ENCODE peak calls at places on chromosome 4, in ten cellular contexts. One of them, this sample, is unnamed.

GRCh38 chr4:7419961-7420660 is 14.6 kb downstream of the PSAPL1 start:
- DNase-seq in activated CD4-positive, alpha-beta T cell treated with anti-CD3 and anti-CD28 coated beads for 48 hours: no peak
- DNase-seq in DMS79 treated with DMSO at 0.1 percent for 48 hours: no peak
- DNase-seq in transverse colon: no peak
- DNase-seq in lung: no peak
- DNase-seq in T-helper 1 cell: no peak
- DNase-seq in AG10803: no peak
- DNase-seq in A549: no peak
- DNase-seq in DMS153: no peak
- DNase-seq in NCI-H2081: no peak
- DNase-seq in this sample: no peak

GRCh38 chr4:60128916-60129315 is 1071.2 kb upstream of the ADGRL3 start:
- DNase-seq in activated CD4-positive, alpha-beta T cell treated with anti-CD3 and anti-CD28 coated beads for 48 hours: no peak
- DNase-seq in DMS79 treated with DMSO at 0.1 percent for 48 hours: no peak
- DNase-seq in transverse colon: no peak
- DNase-seq in lung: no peak
- DNase-seq in T-helper 1 cell: no peak
- DNase-seq in AG10803: no peak
- DNase-seq in A549: no peak
- DNase-seq in DMS153: no peak
- DNase-seq in NCI-H2081: no peak
- DNase-seq in this sample: no peak

GRCh38 chr4:139977838-139978604 is 176.0 kb downstream of the MAML3 start:
- DNase-seq in activated CD4-positive, alpha-beta T cell treated with anti-CD3 and anti-CD28 coated beads for 48 hours: no peak
- DNase-seq in DMS79 treated with DMSO at 0.1 percent for 48 hours: peak; percentile 76
- DNase-seq in transverse colon: no peak
- DNase-seq in lung: peak; percentile 46
- DNase-seq in T-helper 1 cell: no peak
- DNase-seq in AG10803: no peak
- DNase-seq in A549: no peak
- DNase-seq in DMS153: no peak
- DNase-seq in NCI-H2081: no peak
- DNase-seq in this sample: no peak

GRCh38 chr4:95048296-95048695 is 290.5 kb downstream of the BMPR1B start:
- DNase-seq in activated CD4-positive, alpha-beta T cell treated with anti-CD3 and anti-CD28 coated beads for 48 hours: no peak
- DNase-seq in DMS79 treated with DMSO at 0.1 percent for 48 hours: no peak
- DNase-seq in transverse colon: no peak
- DNase-seq in lung: no peak
- DNase-seq in T-helper 1 cell: no peak
- DNase-seq in AG10803: peak; percentile 21
- DNase-seq in A549: no peak
- DNase-seq in DMS153: no peak
- DNase-seq in NCI-H2081: no peak
- DNase-seq in this sample: no peak

GRCh38 chr4:177308842-177309524 is 691 bp upstream of the NEIL3 start:
- DNase-seq in activated CD4-positive, alpha-beta T cell treated with anti-CD3 and anti-CD28 coated beads for 48 hours: peak; percentile 26
- DNase-seq in DMS79 treated with DMSO at 0.1 percent for 48 hours: no peak
- DNase-seq in transverse colon: no peak
- DNase-seq in lung: no peak
- DNase-seq in T-helper 1 cell: no peak
- DNase-seq in AG10803: no peak
- DNase-seq in A549: no peak
- DNase-seq in DMS153: no peak
- DNase-seq in NCI-H2081: no peak
- DNase-seq in this sample: no peak

GRCh38 chr4:95732061-95732460 is 107.8 kb upstream of the PDHA2 start:
- DNase-seq in activated CD4-positive, alpha-beta T cell treated with anti-CD3 and anti-CD28 coated beads for 48 hours: no peak
- DNase-seq in DMS79 treated with DMSO at 0.1 percent for 48 hours: no peak
- DNase-seq in transverse colon: no peak
- DNase-seq in lung: no peak
- DNase-seq in T-helper 1 cell: no peak
- DNase-seq in AG10803: no peak
- DNase-seq in A549: peak; percentile 39
- DNase-seq in DMS153: no peak
- DNase-seq in NCI-H2081: no peak
- DNase-seq in this sample: no peak

GRCh38 chr4:147059064-147059731 is 113.5 kb upstream of the TTC29 start:
- DNase-seq in activated CD4-positive, alpha-beta T cell treated with anti-CD3 and anti-CD28 coated beads for 48 hours: no peak
- DNase-seq in DMS79 treated with DMSO at 0.1 percent for 48 hours: no peak
- DNase-seq in transverse colon: no peak
- DNase-seq in lung: no peak
- DNase-seq in T-helper 1 cell: no peak
- DNase-seq in AG10803: no peak
- DNase-seq in A549: no peak
- DNase-seq in DMS153: no peak
- DNase-seq in NCI-H2081: no peak
- DNase-seq in this sample: no peak

GRCh38 chr4:72076562-72076961 is 44.8 kb downstream of the NPFFR2 start:
- DNase-seq in activated CD4-positive, alpha-beta T cell treated with anti-CD3 and anti-CD28 coated beads for 48 hours: no peak
- DNase-seq in DMS79 treated with DMSO at 0.1 percent for 48 hours: no peak
- DNase-seq in transverse colon: no peak
- DNase-seq in lung: no peak
- DNase-seq in T-helper 1 cell: no peak
- DNase-seq in AG10803: peak; percentile 1
- DNase-seq in A549: no peak
- DNase-seq in DMS153: no peak
- DNase-seq in NCI-H2081: no peak
- DNase-seq in this sample: no peak

GRCh38 chr4:11261066-11261850 is 167.4 kb downstream of the HS3ST1 start:
- DNase-seq in activated CD4-positive, alpha-beta T cell treated with anti-CD3 and anti-CD28 coated beads for 48 hours: no peak
- DNase-seq in DMS79 treated with DMSO at 0.1 percent for 48 hours: no peak
- DNase-seq in transverse colon: no peak
- DNase-seq in lung: no peak
- DNase-seq in T-helper 1 cell: no peak
- DNase-seq in AG10803: no peak
- DNase-seq in A549: no peak
- DNase-seq in DMS153: no peak
- DNase-seq in NCI-H2081: no peak
- DNase-seq in this sample: no peak

GRCh38 chr4:88937081-88937480 is 119.9 kb downstream of the FAM13A start:
- DNase-seq in activated CD4-positive, alpha-beta T cell treated with anti-CD3 and anti-CD28 coated beads for 48 hours: no peak
- DNase-seq in DMS79 treated with DMSO at 0.1 percent for 48 hours: no peak
- DNase-seq in transverse colon: no peak
- DNase-seq in lung: no peak
- DNase-seq in T-helper 1 cell: no peak
- DNase-seq in AG10803: no peak
- DNase-seq in A549: no peak
- DNase-seq in DMS153: no peak
- DNase-seq in NCI-H2081: no peak
- DNase-seq in this sample: no peak

GRCh38 chr4:104022871-104023270 is 303.1 kb upstream of the TACR3 start:
- DNase-seq in activated CD4-positive, alpha-beta T cell treated with anti-CD3 and anti-CD28 coated beads for 48 hours: no peak
- DNase-seq in DMS79 treated with DMSO at 0.1 percent for 48 hours: no peak
- DNase-seq in transverse colon: no peak
- DNase-seq in lung: no peak
- DNase-seq in T-helper 1 cell: no peak
- DNase-seq in AG10803: no peak
- DNase-seq in A549: no peak
- DNase-seq in DMS153: no peak
- DNase-seq in NCI-H2081: no peak
- DNase-seq in this sample: no peak

GRCh38 chr4:152257601-152258066 is 278.3 kb downstream of the FBXW7 start:
- DNase-seq in activated CD4-positive, alpha-beta T cell treated with anti-CD3 and anti-CD28 coated beads for 48 hours: no peak
- DNase-seq in DMS79 treated with DMSO at 0.1 percent for 48 hours: no peak
- DNase-seq in transverse colon: no peak
- DNase-seq in lung: no peak
- DNase-seq in T-helper 1 cell: no peak
- DNase-seq in AG10803: peak; percentile 70
- DNase-seq in A549: no peak
- DNase-seq in DMS153: peak; percentile 25
- DNase-seq in NCI-H2081: no peak
- DNase-seq in this sample: no peak

GRCh38 chr4:74942251-74942917 is 9.5 kb downstream of the PARM1 start:
- DNase-seq in activated CD4-positive, alpha-beta T cell treated with anti-CD3 and anti-CD28 coated beads for 48 hours: no peak
- DNase-seq in DMS79 treated with DMSO at 0.1 percent for 48 hours: no peak
- DNase-seq in transverse colon: no peak
- DNase-seq in lung: no peak
- DNase-seq in T-helper 1 cell: no peak
- DNase-seq in AG10803: no peak
- DNase-seq in A549: no peak
- DNase-seq in DMS153: no peak
- DNase-seq in NCI-H2081: no peak
- DNase-seq in this sample: no peak

GRCh38 chr4:23279377-23279988 is 586.7 kb downstream of the GBA3 start:
- DNase-seq in activated CD4-positive, alpha-beta T cell treated with anti-CD3 and anti-CD28 coated beads for 48 hours: no peak
- DNase-seq in DMS79 treated with DMSO at 0.1 percent for 48 hours: no peak
- DNase-seq in transverse colon: no peak
- DNase-seq in lung: no peak
- DNase-seq in T-helper 1 cell: no peak
- DNase-seq in AG10803: no peak
- DNase-seq in A549: no peak
- DNase-seq in DMS153: no peak
- DNase-seq in NCI-H2081: no peak
- DNase-seq in this sample: no peak

GRCh38 chr4:84597450-84597849 is 14.5 kb downstream of the CDS1 start:
- DNase-seq in activated CD4-positive, alpha-beta T cell treated with anti-CD3 and anti-CD28 coated beads for 48 hours: no peak
- DNase-seq in DMS79 treated with DMSO at 0.1 percent for 48 hours: no peak
- DNase-seq in transverse colon: no peak
- DNase-seq in lung: no peak
- DNase-seq in T-helper 1 cell: no peak
- DNase-seq in AG10803: no peak
- DNase-seq in A549: no peak
- DNase-seq in DMS153: no peak
- DNase-seq in NCI-H2081: no peak
- DNase-seq in this sample: no peak

GRCh38 chr4:187478292-187479205 is 517.0 kb upstream of the ZFP42 start:
- DNase-seq in activated CD4-positive, alpha-beta T cell treated with anti-CD3 and anti-CD28 coated beads for 48 hours: no peak
- DNase-seq in DMS79 treated with DMSO at 0.1 percent for 48 hours: no peak
- DNase-seq in transverse colon: no peak
- DNase-seq in lung: no peak
- DNase-seq in T-helper 1 cell: no peak
- DNase-seq in AG10803: peak; percentile 93
- DNase-seq in A549: peak; percentile 38
- DNase-seq in DMS153: no peak
- DNase-seq in NCI-H2081: no peak
- DNase-seq in this sample: no peak

GRCh38 chr4:89640620-89641366 is 196.2 kb downstream of the SNCA start:
- DNase-seq in activated CD4-positive, alpha-beta T cell treated with anti-CD3 and anti-CD28 coated beads for 48 hours: peak; percentile 12
- DNase-seq in DMS79 treated with DMSO at 0.1 percent for 48 hours: no peak
- DNase-seq in transverse colon: peak; percentile 43
- DNase-seq in lung: no peak
- DNase-seq in T-helper 1 cell: no peak
- DNase-seq in AG10803: peak; percentile 56
- DNase-seq in A549: peak; percentile 63
- DNase-seq in DMS153: no peak
- DNase-seq in NCI-H2081: no peak
- DNase-seq in this sample: no peak

GRCh38 chr4:786074-786741 is 39.7 kb downstream of the CPLX1 start:
- DNase-seq in activated CD4-positive, alpha-beta T cell treated with anti-CD3 and anti-CD28 coated beads for 48 hours: no peak
- DNase-seq in DMS79 treated with DMSO at 0.1 percent for 48 hours: no peak
- DNase-seq in transverse colon: no peak
- DNase-seq in lung: no peak
- DNase-seq in T-helper 1 cell: no peak
- DNase-seq in AG10803: no peak
- DNase-seq in A549: no peak
- DNase-seq in DMS153: no peak
- DNase-seq in NCI-H2081: no peak
- DNase-seq in this sample: no peak

GRCh38 chr4:23969635-23970034 is 79.8 kb upstream of the PPARGC1A start:
- DNase-seq in activated CD4-positive, alpha-beta T cell treated with anti-CD3 and anti-CD28 coated beads for 48 hours: no peak
- DNase-seq in DMS79 treated with DMSO at 0.1 percent for 48 hours: no peak
- DNase-seq in transverse colon: no peak
- DNase-seq in lung: no peak
- DNase-seq in T-helper 1 cell: no peak
- DNase-seq in AG10803: peak; percentile 6
- DNase-seq in A549: no peak
- DNase-seq in DMS153: no peak
- DNase-seq in NCI-H2081: no peak
- DNase-seq in this sample: no peak

GRCh38 chr4:159435561-159436023 is 332.7 kb downstream of the RAPGEF2 start:
- DNase-seq in activated CD4-positive, alpha-beta T cell treated with anti-CD3 and anti-CD28 coated beads for 48 hours: no peak
- DNase-seq in DMS79 treated with DMSO at 0.1 percent for 48 hours: no peak
- DNase-seq in transverse colon: no peak
- DNase-seq in lung: no peak
- DNase-seq in T-helper 1 cell: no peak
- DNase-seq in AG10803: no peak
- DNase-seq in A549: no peak
- DNase-seq in DMS153: no peak
- DNase-seq in NCI-H2081: no peak
- DNase-seq in this sample: no peak

GRCh38 chr4:2371765-2372487 is 46.5 kb downstream of the ZFYVE28 start:
- DNase-seq in activated CD4-positive, alpha-beta T cell treated with anti-CD3 and anti-CD28 coated beads for 48 hours: no peak
- DNase-seq in DMS79 treated with DMSO at 0.1 percent for 48 hours: no peak
- DNase-seq in transverse colon: no peak
- DNase-seq in lung: no peak
- DNase-seq in T-helper 1 cell: no peak
- DNase-seq in AG10803: no peak
- DNase-seq in A549: no peak
- DNase-seq in DMS153: no peak
- DNase-seq in NCI-H2081: no peak
- DNase-seq in this sample: no peak

GRCh38 chr4:159229164-159229563 is 126.3 kb downstream of the RAPGEF2 start:
- DNase-seq in activated CD4-positive, alpha-beta T cell treated with anti-CD3 and anti-CD28 coated beads for 48 hours: no peak
- DNase-seq in DMS79 treated with DMSO at 0.1 percent for 48 hours: no peak
- DNase-seq in transverse colon: no peak
- DNase-seq in lung: no peak
- DNase-seq in T-helper 1 cell: no peak
- DNase-seq in AG10803: peak; percentile 84
- DNase-seq in A549: peak; percentile 49
- DNase-seq in DMS153: no peak
- DNase-seq in NCI-H2081: no peak
- DNase-seq in this sample: no peak

GRCh38 chr4:102317459-102317858 is 27.8 kb downstream of the SLC39A8 start:
- DNase-seq in activated CD4-positive, alpha-beta T cell treated with anti-CD3 and anti-CD28 coated beads for 48 hours: no peak
- DNase-seq in DMS79 treated with DMSO at 0.1 percent for 48 hours: no peak
- DNase-seq in transverse colon: no peak
- DNase-seq in lung: no peak
- DNase-seq in T-helper 1 cell: no peak
- DNase-seq in AG10803: no peak
- DNase-seq in A549: no peak
- DNase-seq in DMS153: no peak
- DNase-seq in NCI-H2081: no peak
- DNase-seq in this sample: no peak

GRCh38 chr4:161696957-161697356 is 466.8 kb downstream of the FSTL5 start:
- DNase-seq in activated CD4-positive, alpha-beta T cell treated with anti-CD3 and anti-CD28 coated beads for 48 hours: no peak
- DNase-seq in DMS79 treated with DMSO at 0.1 percent for 48 hours: no peak
- DNase-seq in transverse colon: no peak
- DNase-seq in lung: no peak
- DNase-seq in T-helper 1 cell: no peak
- DNase-seq in AG10803: no peak
- DNase-seq in A549: peak; percentile 4
- DNase-seq in DMS153: no peak
- DNase-seq in NCI-H2081: no peak
- DNase-seq in this sample: no peak

GRCh38 chr4:2250003-2250763 is 8.3 kb upstream of the HAUS3 start:
- DNase-seq in activated CD4-positive, alpha-beta T cell treated with anti-CD3 and anti-CD28 coated beads for 48 hours: peak; percentile 1
- DNase-seq in DMS79 treated with DMSO at 0.1 percent for 48 hours: no peak
- DNase-seq in transverse colon: no peak
- DNase-seq in lung: peak; percentile 23
- DNase-seq in T-helper 1 cell: no peak
- DNase-seq in AG10803: no peak
- DNase-seq in A549: no peak
- DNase-seq in DMS153: no peak
- DNase-seq in NCI-H2081: no peak
- DNase-seq in this sample: no peak

GRCh38 chr4:95371457-95372179 is 177.2 kb downstream of the UNC5C start:
- DNase-seq in activated CD4-positive, alpha-beta T cell treated with anti-CD3 and anti-CD28 coated beads for 48 hours: no peak
- DNase-seq in DMS79 treated with DMSO at 0.1 percent for 48 hours: no peak
- DNase-seq in transverse colon: no peak
- DNase-seq in lung: no peak
- DNase-seq in T-helper 1 cell: no peak
- DNase-seq in AG10803: no peak
- DNase-seq in A549: no peak
- DNase-seq in DMS153: no peak
- DNase-seq in NCI-H2081: no peak
- DNase-seq in this sample: no peak

GRCh38 chr4:56958111-56958517 is 19.3 kb downstream of the NOA1 start:
- DNase-seq in activated CD4-positive, alpha-beta T cell treated with anti-CD3 and anti-CD28 coated beads for 48 hours: no peak
- DNase-seq in DMS79 treated with DMSO at 0.1 percent for 48 hours: peak; percentile 87
- DNase-seq in transverse colon: peak; percentile 68
- DNase-seq in lung: peak; percentile 74
- DNase-seq in T-helper 1 cell: no peak
- DNase-seq in AG10803: peak; percentile 97
- DNase-seq in A549: peak; percentile 13
- DNase-seq in DMS153: peak; percentile 25
- DNase-seq in NCI-H2081: peak; percentile 51
- DNase-seq in this sample: no peak

GRCh38 chr4:1288786-1289185 is 905 bp upstream of the MAEA start:
- DNase-seq in activated CD4-positive, alpha-beta T cell treated with anti-CD3 and anti-CD28 coated beads for 48 hours: no peak
- DNase-seq in DMS79 treated with DMSO at 0.1 percent for 48 hours: no peak
- DNase-seq in transverse colon: no peak
- DNase-seq in lung: no peak
- DNase-seq in T-helper 1 cell: no peak
- DNase-seq in AG10803: no peak
- DNase-seq in A549: no peak
- DNase-seq in DMS153: no peak
- DNase-seq in NCI-H2081: no peak
- DNase-seq in this sample: no peak